ENCODE peak calls at places on chromosomes 16 and 17, in six cellular contexts. G, J, Z, R, O and N are unnamed samples.
A peak's percentile ranks its signal among the peaks of the same experiment; 100 is the strongest.

GRCh38 chr17:59762022-59762825 is 54.8 kb downstream of the VMP1 start:
- DNase-seq in G (no peak), J (no peak), Z (no peak), R (peak; percentile 72), O (peak; percentile 66), N (no peak)

GRCh38 chr16:67541391-67542263 is 13.0 kb downstream of the RIPOR1 start:
- DNase-seq in G (no peak), J (no peak), Z (no peak), R (no peak), O (no peak), N (no peak)

GRCh38 chr17:80317706-80317980 is 57.0 kb downstream of the RNF213 start:
- DNase-seq in G (no peak), J (no peak), Z (no peak), R (no peak), O (no peak), N (no peak)

GRCh38 chr17:67441052-67441738 is 64.1 kb downstream of the PITPNC1 start:
- DNase-seq in G (peak; percentile 82), J (no peak), Z (peak; percentile 90), R (peak; percentile 61), O (peak; percentile 90), N (peak; percentile 68)

GRCh38 chr17:18107971-18108370 is 585 bp upstream of the MYO15A start:
- DNase-seq in G (no peak), J (no peak), Z (no peak), R (no peak), O (no peak), N (no peak)

GRCh38 chr17:49545007-49545660 is 30.5 kb upstream of the NXPH3 start:
- DNase-seq in G (no peak), J (no peak), Z (no peak), R (no peak), O (no peak), N (no peak)

GRCh38 chr17:51044964-51045363 is 75.7 kb downstream of the SPAG9 start:
- DNase-seq in G (no peak), J (no peak), Z (no peak), R (no peak), O (no peak), N (no peak)

GRCh38 chr17:83079766-83080616 is 582 bp downstream of the METRNL start:
- DNase-seq in G (no peak), J (no peak), Z (no peak), R (no peak), O (no peak), N (peak; percentile 12)

GRCh38 chr17:18006495-18007239 is 32.3 kb downstream of the ATPAF2 start:
- DNase-seq in G (no peak), J (no peak), Z (no peak), R (no peak), O (no peak), N (no peak)

GRCh38 chr17:47692895-47693666 is 880 bp upstream of the TBKBP1 start:
- DNase-seq in G (no peak), J (no peak), Z (no peak), R (no peak), O (no peak), N (no peak)

GRCh38 chr16:29701214-29701555 is 22.2 kb downstream of the QPRT start:
- DNase-seq in G (no peak), J (no peak), Z (no peak), R (no peak), O (no peak), N (no peak)

GRCh38 chr16:74497761-74498160 is 76.5 kb upstream of the CLEC18B start:
- DNase-seq in G (no peak), J (no peak), Z (no peak), R (no peak), O (no peak), N (no peak)

GRCh38 chr16:4701791-4702465 is 8.6 kb downstream of the NUDT16L1 start:
- DNase-seq in G (no peak), J (no peak), Z (no peak), R (no peak), O (no peak), N (no peak)

GRCh38 chr16:81189100-81189664 is 49.3 kb upstream of the BCO1 start:
- DNase-seq in G (no peak), J (peak; percentile 82), Z (no peak), R (peak; percentile 84), O (no peak), N (no peak)

GRCh38 chr17:76642994-76643393 is 563 bp downstream of the ST6GALNAC1 start:
- DNase-seq in G (no peak), J (no peak), Z (no peak), R (no peak), O (no peak), N (no peak)

GRCh38 chr16:30041841-30042240 is 10.8 kb upstream of the TLCD3B start:
- DNase-seq in G (no peak), J (no peak), Z (peak; percentile 57), R (peak; percentile 73), O (no peak), N (no peak)

GRCh38 chr17:73297934-73298861 is 13.6 kb downstream of the CDC42EP4 start:
- DNase-seq in G (no peak), J (no peak), Z (peak; percentile 60), R (no peak), O (no peak), N (no peak)

GRCh38 chr17:76032073-76032779 is 5.1 kb upstream of the EVPL start:
- DNase-seq in G (no peak), J (no peak), Z (peak; percentile 83), R (no peak), O (no peak), N (no peak)

GRCh38 chr17:82396601-82397435 is 21.3 kb upstream of the HEXD start:
- DNase-seq in G (no peak), J (no peak), Z (peak; percentile 47), R (peak; percentile 76), O (no peak), N (no peak)

GRCh38 chr17:27660436-27660835 is 29.4 kb downstream of the LGALS9 start:
- DNase-seq in G (no peak), J (no peak), Z (no peak), R (no peak), O (no peak), N (no peak)

GRCh38 chr17:70089513-70090148 is 14.6 kb downstream of the KCNJ16 start:
- DNase-seq in G (no peak), J (no peak), Z (no peak), R (no peak), O (no peak), N (no peak)

GRCh38 chr17:14803781-14804180 is 461.3 kb downstream of the PMP22 start:
- DNase-seq in G (no peak), J (no peak), Z (no peak), R (peak; percentile 40), O (no peak), N (no peak)

GRCh38 chr17:20999841-21000532 is 42.8 kb downstream of the USP22 start:
- DNase-seq in G (no peak), J (no peak), Z (no peak), R (no peak), O (no peak), N (no peak)

GRCh38 chr16:56480776-56481467 is 29.6 kb downstream of the OGFOD1 start:
- DNase-seq in G (no peak), J (no peak), Z (peak; percentile 9), R (no peak), O (no peak), N (no peak)

GRCh38 chr17:18084256-18084655 is 3.5 kb upstream of the DRG2 start:
- DNase-seq in G (no peak), J (no peak), Z (no peak), R (no peak), O (no peak), N (no peak)

GRCh38 chr17:47812146-47812920 is 9.3 kb downstream of the OSBPL7 start:
- DNase-seq in G (no peak), J (no peak), Z (no peak), R (no peak), O (no peak), N (peak; percentile 23)

GRCh38 chr17:17180141-17180603 is 26.0 kb downstream of the PLD6 start:
- DNase-seq in G (no peak), J (no peak), Z (no peak), R (no peak), O (peak; percentile 62), N (no peak)

GRCh38 chr16:88924834-88925539 is 52.0 kb downstream of the CBFA2T3 start:
- DNase-seq in G (no peak), J (no peak), Z (peak; percentile 97), R (peak; percentile 81), O (no peak), N (no peak)

GRCh38 chr17:47967607-47968252 is 3.2 kb upstream of the CDK5RAP3 start:
- DNase-seq in G (no peak), J (no peak), Z (no peak), R (peak; percentile 70), O (no peak), N (no peak)

GRCh38 chr17:72273301-72274056 is 152.7 kb downstream of the SOX9 start:
- DNase-seq in G (no peak), J (no peak), Z (no peak), R (no peak), O (no peak), N (no peak)

GRCh38 chr17:37744961-37745800 is at the start of gene HNF1B:
- DNase-seq in G (no peak), J (no peak), Z (no peak), R (no peak), O (no peak), N (no peak)

GRCh38 chr16:70151391-70151790 is 22.2 kb upstream of the CLEC18C start:
- DNase-seq in G (no peak), J (no peak), Z (no peak), R (no peak), O (no peak), N (no peak)

GRCh38 chr17:11548398-11548797 is 49.9 kb upstream of the DNAH9 start:
- DNase-seq in G (no peak), J (no peak), Z (no peak), R (no peak), O (no peak), N (no peak)

GRCh38 chr16:84673203-84673535 is 24.9 kb downstream of the KLHL36 start:
- DNase-seq in G (no peak), J (no peak), Z (no peak), R (no peak), O (no peak), N (no peak)

GRCh38 chr17:7217113-7217987 is 2.3 kb downstream of the DLG4 start:
- DNase-seq in G (no peak), J (no peak), Z (peak; percentile 93), R (peak; percentile 84), O (no peak), N (peak; percentile 54)

GRCh38 chr17:68580236-68580903 is 20.8 kb downstream of the FAM20A start:
- DNase-seq in G (no peak), J (no peak), Z (no peak), R (peak; percentile 90), O (no peak), N (no peak)

GRCh38 chr17:82822281-82822680 is 17.5 kb downstream of the ZNF750 start:
- DNase-seq in G (no peak), J (no peak), Z (no peak), R (no peak), O (no peak), N (no peak)

GRCh38 chr17:38577645-38578173 is 28.0 kb downstream of the SRCIN1 start:
- DNase-seq in G (no peak), J (no peak), Z (no peak), R (no peak), O (no peak), N (no peak)

GRCh38 chr17:65324977-65325376 is 187.8 kb downstream of the RGS9 start:
- DNase-seq in G (no peak), J (no peak), Z (no peak), R (peak; percentile 48), O (no peak), N (no peak)

GRCh38 chr17:64401941-64402340 is 11.3 kb upstream of the PECAM1 start:
- DNase-seq in G (no peak), J (no peak), Z (no peak), R (no peak), O (no peak), N (no peak)